ENCODE peak calls at places on chromosomes 7 and 10, in six cellular contexts. One of them, this sample, is unnamed.
A peak's percentile ranks its signal among the peaks of the same experiment; 100 is the strongest.

GRCh38 chr7:124349443-124349842 is 316.6 kb upstream of the TMEM229A start:
- DNase-seq in GDM1: no peak
- DNase-seq in GM10248: no peak
- DNase-seq in RKO: no peak
- DNase-seq in HuH-7.5: no peak
- DNase-seq in HCEC 1CT: no peak
- DNase-seq in this sample: no peak

GRCh38 chr7:31938650-31939049 is 131.6 kb downstream of the PDE1C start:
- DNase-seq in GM10248: no peak
- DNase-seq in GDM1: no peak
- DNase-seq in HCEC 1CT: peak; percentile 87
- DNase-seq in RKO: peak; percentile 52
- DNase-seq in HuH-7.5: no peak
- DNase-seq in this sample: no peak

GRCh38 chr7:37046680-37047079 is 322.4 kb upstream of the AOAH start:
- DNase-seq in HuH-7.5: no peak
- DNase-seq in GDM1: no peak
- DNase-seq in HCEC 1CT: no peak
- DNase-seq in RKO: no peak
- DNase-seq in GM10248: no peak
- DNase-seq in this sample: no peak

GRCh38 chr10:16789266-16789665 is 28.0 kb downstream of the RSU1 start:
- DNase-seq in HCEC 1CT: no peak
- DNase-seq in RKO: no peak
- DNase-seq in HuH-7.5: no peak
- DNase-seq in GM10248: no peak
- DNase-seq in GDM1: no peak
- DNase-seq in this sample: no peak

GRCh38 chr7:108529341-108529740 is 3.4 kb upstream of the PNPLA8 start:
- DNase-seq in GM10248: no peak
- DNase-seq in RKO: no peak
- DNase-seq in HuH-7.5: no peak
- DNase-seq in HCEC 1CT: no peak
- DNase-seq in GDM1: no peak
- DNase-seq in this sample: no peak

GRCh38 chr7:4210821-4211220 is 471.3 kb upstream of the FOXK1 start:
- DNase-seq in GDM1: no peak
- DNase-seq in HCEC 1CT: no peak
- DNase-seq in HuH-7.5: no peak
- DNase-seq in RKO: no peak
- DNase-seq in GM10248: no peak
- DNase-seq in this sample: no peak

GRCh38 chr7:22667562-22668239 is 59.3 kb upstream of the IL6 start:
- DNase-seq in GM10248: no peak
- DNase-seq in HuH-7.5: no peak
- DNase-seq in HCEC 1CT: peak; percentile 90
- DNase-seq in GDM1: no peak
- DNase-seq in RKO: peak; percentile 19
- DNase-seq in this sample: no peak

GRCh38 chr10:103481974-103482531 is 3.0 kb upstream of the CALHM3 start:
- DNase-seq in GM10248: peak; percentile 74
- DNase-seq in HuH-7.5: peak; percentile 83
- DNase-seq in HCEC 1CT: peak; percentile 64
- DNase-seq in GDM1: peak; percentile 64
- DNase-seq in RKO: peak; percentile 55
- DNase-seq in this sample: peak; percentile 73

GRCh38 chr7:6252748-6253147 is 19.7 kb downstream of the CYTH3 start:
- DNase-seq in HCEC 1CT: no peak
- DNase-seq in HuH-7.5: no peak
- DNase-seq in GM10248: no peak
- DNase-seq in GDM1: no peak
- DNase-seq in RKO: no peak
- DNase-seq in this sample: peak; percentile 68

GRCh38 chr10:110006358-110007170 is 1.2 kb upstream of the ADD3 start:
- DNase-seq in RKO: no peak
- DNase-seq in GM10248: no peak
- DNase-seq in HuH-7.5: no peak
- DNase-seq in HCEC 1CT: peak; percentile 64
- DNase-seq in GDM1: no peak
- DNase-seq in this sample: peak; percentile 79

GRCh38 chr7:155490697-155491628 is 33.0 kb downstream of the EN2 start:
- DNase-seq in HCEC 1CT: no peak
- DNase-seq in RKO: no peak
- DNase-seq in HuH-7.5: no peak
- DNase-seq in GDM1: no peak
- DNase-seq in GM10248: peak; percentile 71
- DNase-seq in this sample: peak; percentile 82

GRCh38 chr7:31633894-31634494 is 53.0 kb upstream of the PPP1R17 start:
- DNase-seq in RKO: peak; percentile 72
- DNase-seq in GM10248: peak; percentile 22
- DNase-seq in HuH-7.5: peak; percentile 38
- DNase-seq in GDM1: no peak
- DNase-seq in HCEC 1CT: peak; percentile 43
- DNase-seq in this sample: peak; percentile 76

This sample was measured in SW480.